ENCODE peak calls at places on chromosomes 13 and 19, in five cellular contexts. F is GM12878, G is A549, D is WTC11, V is HepG2. B is an unnamed sample.

GRCh38 chr13:97108535-97108910 is 113.6 kb upstream of the MBNL2 start:
- DNase-seq in F (no peak), G (no peak), D (no peak), V (no peak), B (no peak)

GRCh38 chr19:42114412-42114811 is 17.8 kb downstream of the POU2F2 start:
- DNase-seq in F (peak), G (no peak), D (no peak), V (no peak), B (no peak)

GRCh38 chr19:23769691-23770468 is 11.2 kb upstream of the ZNF681 start:
- DNase-seq in F (no peak), G (no peak), D (no peak), V (no peak), B (no peak)

GRCh38 chr19:1066748-1067340 is at the start of gene ARHGAP45:
- DNase-seq in F (no peak), G (no peak), D (peak), V (no peak), B (peak)

GRCh38 chr19:53019684-53020083 is 6.0 kb downstream of the ERVV-1 start:
- DNase-seq in F (no peak), G (no peak), D (peak), V (no peak), B (peak)

GRCh38 chr19:38371081-38371480 is 3.3 kb upstream of the PSMD8 start:
- DNase-seq in F (no peak), G (no peak), D (no peak), V (no peak), B (no peak)

GRCh38 chr19:51116736-51117135 is 8.0 kb upstream of the SIGLEC9 start:
- DNase-seq in F (no peak), G (no peak), D (no peak), V (no peak), B (no peak)

GRCh38 chr19:8477889-8478288 is 24.6 kb downstream of the PRAM1 start:
- DNase-seq in F (no peak), G (no peak), D (no peak), V (no peak), B (no peak)

GRCh38 chr19:48551437-48552302 is at the start of gene SULT2B1:
- DNase-seq in F (no peak), G (peak), D (no peak), V (no peak), B (no peak)

GRCh38 chr19:50649433-50650391 is at the start of gene C19orf81:
- DNase-seq in F (no peak), G (peak), D (peak), V (no peak), B (peak)

GRCh38 chr13:19817510-19818158 is 34.9 kb upstream of the PSPC1 start:
- DNase-seq in F (no peak), G (no peak), D (no peak), V (no peak), B (no peak)

GRCh38 chr13:80399340-80400163 is 58.6 kb upstream of the SPRY2 start:
- DNase-seq in F (peak), G (no peak), D (no peak), V (no peak), B (no peak)

GRCh38 chr19:35639321-35639639 is 2.3 kb upstream of the ETV2 start:
- DNase-seq in F (no peak), G (no peak), D (no peak), V (no peak), B (no peak)

GRCh38 chr19:41959056-41960053 is at the start of gene RABAC1:
- DNase-seq in F (peak), G (peak), D (peak), V (peak), B (peak)

GRCh38 chr13:23866420-23867026 is 22.7 kb downstream of the MIPEP start:
- DNase-seq in F (no peak), G (no peak), D (no peak), V (no peak), B (peak)

GRCh38 chr13:107450426-107450825 is 764.9 kb downstream of the LIG4 start:
- DNase-seq in F (no peak), G (no peak), D (no peak), V (no peak), B (no peak)

GRCh38 chr13:42728507-42729180 is 52.7 kb upstream of the FAM216B start:
- DNase-seq in F (no peak), G (no peak), D (no peak), V (no peak), B (no peak)

GRCh38 chr19:38869836-38870607 is 8.1 kb downstream of the RINL start:
- DNase-seq in F (no peak), G (peak), D (peak), V (no peak), B (no peak)

GRCh38 chr19:2166741-2167738 is 3.3 kb downstream of the DOT1L start:
- DNase-seq in F (no peak), G (no peak), D (no peak), V (peak), B (peak)

GRCh38 chr13:79402074-79402635 is 3.9 kb downstream of the RBM26 start:
- DNase-seq in F (no peak), G (no peak), D (no peak), V (no peak), B (peak)

GRCh38 chr13:112105884-112106283 is 38.9 kb downstream of the SOX1 start:
- DNase-seq in F (no peak), G (no peak), D (peak), V (no peak), B (no peak)

GRCh38 chr13:40611635-40612422 is 54.6 kb downstream of the FOXO1 start:
- DNase-seq in F (no peak), G (no peak), D (no peak), V (no peak), B (no peak)

GRCh38 chr13:23934481-23934880 is 37.2 kb upstream of the C1QTNF9B start:
- DNase-seq in F (no peak), G (no peak), D (no peak), V (no peak), B (no peak)

GRCh38 chr13:45243072-45243471 is 42.2 kb upstream of the KCTD4 start:
- DNase-seq in F (no peak), G (no peak), D (peak), V (no peak), B (no peak)

GRCh38 chr13:45242524-45242923 is 41.7 kb upstream of the KCTD4 start:
- DNase-seq in F (no peak), G (no peak), D (no peak), V (no peak), B (no peak)

GRCh38 chr13:45242070-45242469 is 41.2 kb upstream of the KCTD4 start:
- DNase-seq in F (no peak), G (no peak), D (no peak), V (no peak), B (no peak)

GRCh38 chr13:45238945-45239795 is 38.3 kb upstream of the KCTD4 start:
- DNase-seq in F (no peak), G (no peak), D (no peak), V (no peak), B (no peak)
- TF ChIP-seq ESRRA in F (no peak), G (no peak), D (no peak), V (no peak), B (no peak)

DNA sequence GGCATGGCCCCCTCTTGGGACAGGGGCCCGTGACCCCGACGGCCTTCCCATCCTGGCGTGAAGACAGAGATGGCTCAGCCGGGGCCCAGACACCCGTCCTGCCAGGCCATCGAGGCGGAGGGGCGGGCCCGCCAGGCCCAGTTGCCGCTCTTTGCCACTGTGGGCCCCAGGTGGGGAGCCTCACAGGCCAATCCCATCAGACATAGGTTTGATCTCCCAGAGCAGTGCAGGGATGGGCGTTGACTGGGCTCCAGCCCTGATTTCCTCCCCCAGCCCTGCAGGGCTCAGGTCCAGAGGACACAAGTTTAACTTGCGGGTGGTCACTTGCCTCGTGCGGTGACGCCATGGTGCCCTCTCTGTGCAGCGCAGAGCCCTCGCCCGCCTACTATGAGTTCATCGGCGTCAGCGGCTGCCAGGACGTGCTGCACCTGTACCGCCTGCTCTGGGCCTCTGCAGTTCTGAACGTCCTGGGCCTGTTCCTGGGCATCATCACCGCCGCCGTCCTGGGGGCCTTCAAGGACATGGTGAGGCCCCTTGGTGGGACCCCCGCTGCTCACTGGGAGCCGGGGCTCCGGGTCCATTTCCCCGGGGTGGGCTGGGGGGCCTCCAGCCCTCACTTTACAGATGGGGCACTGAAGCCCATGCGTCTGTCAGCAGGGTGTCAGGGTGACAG is 42.4 kb downstream of the TMEM255B start:
- DNase-seq in F (no peak), G (no peak), D (no peak), V (no peak), B (no peak)
- TF ChIP-seq ESRRA in F (no peak), G (no peak), D (no peak), V (no peak), B (no peak)

DNA sequence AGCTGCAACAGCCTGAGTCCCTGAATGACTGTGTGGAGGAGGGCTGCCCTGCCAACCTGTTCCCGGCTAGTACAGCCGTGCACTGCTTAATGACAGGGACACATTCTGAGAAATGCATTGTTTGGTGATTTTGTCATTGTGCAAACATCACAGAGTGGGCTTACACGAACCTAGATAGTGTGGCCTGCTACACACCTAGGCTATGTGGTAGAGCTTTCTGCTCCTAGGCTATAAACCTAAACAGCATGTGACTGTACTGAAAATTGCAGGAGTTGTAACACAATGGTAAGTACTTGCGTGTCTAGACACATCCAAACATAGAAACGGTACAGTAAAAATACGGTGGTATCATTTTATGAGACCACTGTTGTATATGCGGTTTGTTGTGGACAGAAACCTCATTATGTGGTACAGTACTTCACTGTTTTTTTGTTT is 35.0 kb downstream of the VASP start:
- DNase-seq in F (no peak), G (no peak), D (no peak), V (peak), B (no peak)
- TF ChIP-seq ESRRA in F (no peak), G (no peak), D (no peak), V (no peak), B (no peak)

DNA sequence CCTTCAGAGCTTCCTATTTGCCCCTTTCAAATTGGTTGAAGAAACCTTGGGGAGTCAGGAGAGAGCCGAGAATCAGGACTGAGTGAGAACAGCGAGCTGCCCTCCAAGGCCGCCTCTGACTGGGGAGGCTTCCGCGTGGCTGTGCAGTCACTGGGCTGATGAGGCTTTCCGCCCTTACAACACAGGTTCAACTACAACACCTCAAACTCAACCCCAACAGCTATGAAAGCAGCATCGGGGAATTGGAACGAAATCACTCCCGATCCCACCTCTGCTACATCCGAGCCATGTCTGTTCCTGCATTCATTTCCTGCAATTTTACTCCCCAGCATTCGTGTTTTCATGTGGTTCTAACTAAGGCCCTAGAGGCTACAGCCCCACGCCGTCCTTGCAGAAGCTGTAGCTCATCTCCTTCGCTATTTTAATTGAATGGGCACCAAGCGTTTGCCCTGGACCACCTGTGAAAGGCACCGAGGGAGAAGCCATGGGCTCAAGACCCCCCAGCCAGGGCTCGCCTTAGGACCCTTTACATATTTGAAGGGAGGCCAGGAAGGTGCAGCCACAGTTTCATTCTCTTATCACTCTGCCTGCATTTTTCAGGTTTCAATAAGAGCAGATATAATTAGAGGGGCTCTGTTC is 12.3 kb upstream of the RASA3 start:
- DNase-seq in F (no peak), G (no peak), D (no peak), V (no peak), B (no peak)
- TF ChIP-seq ESRRA in F (no peak), G (no peak), D (no peak), V (no peak), B (no peak)

B was measured in K562.